ENCODE peak calls at places on chromosome 16, in five cellular contexts. B is GM10248, Q is lower leg skin, R is uterus, Y is A549. M is an unnamed sample.

GRCh38 chr16:67865318-67865717 is 7.5 kb upstream of the EDC4 start:
- DNase-seq in B (no peak), Q (no peak), R (no peak), Y (peak; percentile 72), M (no peak)

GRCh38 chr16:57898961-57899360 is 72.0 kb downstream of the CNGB1 start:
- DNase-seq in B (no peak), Q (no peak), R (no peak), Y (no peak), M (no peak)

GRCh38 chr16:88442811-88443576 is 10.1 kb upstream of the ZFPM1 start:
- DNase-seq in B (peak; percentile 92), Q (peak; percentile 94), R (peak; percentile 79), Y (peak; percentile 76), M (peak; percentile 83)

GRCh38 chr16:73697336-73697735 is 599.3 kb upstream of the PSMD7 start:
- DNase-seq in B (no peak), Q (no peak), R (no peak), Y (no peak), M (no peak)

GRCh38 chr16:58464047-58464915 is 35.7 kb upstream of the NDRG4 start:
- DNase-seq in B (no peak), Q (no peak), R (no peak), Y (no peak), M (no peak)

GRCh38 chr16:55942821-55943220 is 67.6 kb upstream of the CES5A start:
- DNase-seq in B (no peak), Q (no peak), R (no peak), Y (no peak), M (no peak)

GRCh38 chr16:14181371-14182050 is 110.4 kb downstream of the MRTFB start:
- DNase-seq in B (no peak), Q (no peak), R (no peak), Y (peak; percentile 75), M (no peak)

GRCh38 chr16:71883193-71883848 is 661 bp downstream of the ZNF821 start:
- DNase-seq in B (peak; percentile 67), Q (peak; percentile 85), R (peak; percentile 46), Y (peak; percentile 31), M (peak; percentile 68)

GRCh38 chr16:64242510-64242909 is 879.4 kb downstream of the CDH11 start:
- DNase-seq in B (no peak), Q (no peak), R (no peak), Y (no peak), M (no peak)

DNA sequence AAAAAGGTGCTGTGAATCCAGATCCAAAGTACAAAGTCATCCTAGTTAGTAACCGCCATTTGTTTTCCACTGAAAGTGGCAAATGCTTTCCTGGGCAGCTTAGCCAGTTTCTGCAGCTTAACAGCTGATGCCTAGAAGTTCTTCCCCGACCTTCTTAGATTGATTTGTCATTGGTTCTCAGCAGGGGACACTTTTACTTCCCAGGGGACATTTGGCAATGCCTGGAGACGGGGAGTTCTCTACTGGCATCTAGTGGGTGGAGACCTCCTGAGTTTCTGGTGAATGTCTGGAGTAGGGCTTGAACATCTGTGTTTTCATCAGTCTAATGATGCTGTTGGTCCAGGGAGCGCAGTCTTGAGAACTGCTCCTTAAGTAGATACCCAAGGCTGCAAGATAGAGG is 7.6 kb downstream of the DNAJA3 start:
- DNase-seq in B (no peak), Q (no peak), R (no peak), Y (no peak), M (no peak)
- TF ChIP-seq CTCF in B (no peak), Q (no peak), R (no peak), Y (no peak), M (no peak)

GRCh38 chr16:27225536-27226360 is 22.4 kb downstream of the KDM8 start:
- DNase-seq in B (no peak), Q (no peak), R (no peak), Y (no peak), M (no peak)
- TF ChIP-seq CTCF in B (no peak), Q (no peak), R (no peak), Y (no peak), M (no peak)

GRCh38 chr16:11503566-11503965 is 83.2 kb downstream of the LITAF start:
- DNase-seq in B (no peak), Q (no peak), R (no peak), Y (no peak), M (no peak)

GRCh38 chr16:11507991-11508390 is 78.7 kb downstream of the LITAF start:
- DNase-seq in B (no peak), Q (no peak), R (no peak), Y (no peak), M (no peak)

GRCh38 chr16:11510178-11510973 is 76.3 kb downstream of the LITAF start:
- DNase-seq in B (no peak), Q (no peak), R (no peak), Y (no peak), M (no peak)

GRCh38 chr16:11507350-11507749 is 79.4 kb downstream of the LITAF start:
- DNase-seq in B (no peak), Q (no peak), R (no peak), Y (no peak), M (no peak)

GRCh38 chr16:11506816-11507305 is 79.9 kb downstream of the LITAF start:
- DNase-seq in B (no peak), Q (no peak), R (no peak), Y (no peak), M (peak; percentile 48)
- TF ChIP-seq CTCF in B (no peak), Q (no peak), R (no peak), Y (no peak), M (no peak)

GRCh38 chr16:75306102-75306762 is 54.8 kb upstream of the BCAR1 start:
- DNase-seq in B (no peak), Q (no peak), R (no peak), Y (peak; percentile 88), M (no peak)

GRCh38 chr16:75305364-75306101 is 54.1 kb upstream of the BCAR1 start:
- DNase-seq in B (peak; percentile 44), Q (peak; percentile 96), R (peak; percentile 76), Y (peak; percentile 99), M (no peak)

GRCh38 chr16:75307506-75307905 is 56.1 kb upstream of the BCAR1 start:
- DNase-seq in B (no peak), Q (no peak), R (no peak), Y (no peak), M (no peak)

GRCh38 chr16:75301804-75302203 is 50.4 kb upstream of the BCAR1 start:
- DNase-seq in B (no peak), Q (no peak), R (no peak), Y (no peak), M (no peak)

DNA sequence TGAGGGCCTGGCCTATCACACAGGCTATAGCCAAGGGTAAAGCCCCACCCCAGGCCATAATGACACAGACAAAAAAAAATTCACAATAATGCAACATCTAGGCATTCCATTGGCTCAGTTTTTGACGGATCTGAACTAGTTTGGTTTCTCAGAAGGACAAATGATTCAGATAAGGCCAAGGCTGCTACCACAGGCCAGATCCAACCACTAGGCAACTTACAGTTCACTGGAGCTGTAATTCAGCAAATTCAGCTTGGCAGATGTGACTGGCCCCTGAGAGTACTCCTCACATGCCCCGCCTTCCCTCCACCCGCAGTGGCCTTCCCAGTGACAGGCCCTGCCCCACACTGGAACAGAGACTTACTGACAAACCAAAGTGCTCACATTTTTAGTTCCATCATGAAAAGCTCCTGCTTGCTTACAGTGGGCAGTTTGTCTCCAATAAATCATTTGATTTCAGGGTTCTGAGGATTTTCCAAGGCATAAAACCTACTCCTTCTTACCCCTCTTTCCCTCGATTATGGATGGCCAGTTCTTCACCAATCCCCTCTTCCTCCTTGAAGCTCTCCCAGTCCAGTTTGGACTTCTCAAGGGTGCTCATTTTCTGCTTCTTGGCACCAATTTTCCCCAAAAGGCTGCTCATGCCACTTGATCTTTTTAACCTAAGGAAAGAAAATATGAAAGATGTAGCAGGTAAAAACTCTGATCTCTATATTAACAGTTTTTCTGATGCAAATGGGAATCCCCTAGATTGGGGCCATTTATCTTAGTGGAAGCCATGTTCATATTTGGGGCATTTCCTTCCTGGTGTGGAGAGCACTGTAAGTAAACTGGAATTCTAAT is 53.3 kb upstream of the BCAR1 start:
- DNase-seq in B (no peak), Q (peak; percentile 89), R (peak; percentile 37), Y (peak; percentile 43), M (no peak)
- TF ChIP-seq CTCF in B (no peak), Q (no peak), R (no peak), Y (no peak), M (no peak)

DNA sequence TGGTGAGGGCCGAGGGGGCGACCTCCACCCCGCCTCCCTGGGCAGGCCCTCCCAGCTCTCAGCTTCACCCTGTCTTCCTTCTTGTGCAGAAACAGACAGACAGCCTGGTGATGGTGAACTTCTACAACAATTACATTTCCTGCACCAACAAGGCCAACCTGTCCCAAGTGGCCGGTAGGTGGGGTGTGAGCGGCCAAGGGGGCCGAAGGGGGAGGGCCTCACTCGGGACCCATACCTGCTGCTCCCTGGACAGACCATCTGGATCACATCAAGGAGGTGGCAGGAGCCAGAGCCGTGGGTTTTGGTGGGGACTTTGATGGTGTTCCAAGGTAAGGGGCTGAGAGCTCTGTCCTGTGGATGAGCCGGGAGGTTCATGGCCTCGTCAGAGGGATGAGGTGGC is 20.1 kb downstream of the CHMP1A start:
- DNase-seq in B (no peak), Q (no peak), R (no peak), Y (no peak), M (no peak)
- TF ChIP-seq CTCF in B (no peak), Q (no peak), R (no peak), Y (no peak), M (no peak)

DNA sequence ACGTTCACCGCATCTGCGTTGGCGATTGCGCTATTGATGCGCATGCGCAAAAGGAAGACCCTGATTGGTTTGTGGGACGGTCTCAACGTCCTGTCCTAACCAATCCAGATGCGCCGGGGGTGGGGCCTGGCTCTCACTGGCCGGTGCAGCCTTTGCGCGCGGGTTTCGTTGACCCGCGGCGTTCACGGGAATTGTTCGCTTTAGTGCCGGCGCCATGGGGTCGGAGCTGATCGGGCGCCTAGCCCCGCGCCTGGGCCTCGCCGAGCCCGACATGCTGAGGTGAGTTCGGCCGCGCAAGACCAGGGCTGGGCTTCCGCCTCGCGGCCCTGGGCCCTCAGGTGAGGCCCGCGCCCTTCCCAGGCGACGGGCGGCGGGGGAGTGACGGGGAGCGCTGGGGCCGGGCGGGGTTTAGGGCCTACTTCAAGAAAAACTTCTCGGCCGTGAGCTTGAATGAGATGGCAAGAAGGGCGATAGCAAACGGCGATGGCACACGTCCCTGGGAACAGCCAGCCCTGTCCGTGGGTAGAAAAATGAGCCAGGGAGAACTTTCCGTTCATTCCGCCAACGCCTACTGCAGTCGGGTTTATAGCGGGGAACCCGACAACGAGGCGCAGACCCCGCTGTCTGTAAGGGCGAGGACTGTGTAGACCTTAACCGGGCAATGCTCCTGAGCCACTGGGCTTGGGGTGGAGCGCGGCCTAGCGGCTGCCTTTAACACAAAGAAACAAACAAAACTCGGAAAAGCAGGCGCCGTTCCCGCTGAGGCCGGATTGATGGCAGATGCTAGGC is at the start of gene ORC6:
- DNase-seq in B (peak; percentile 96), Q (peak; percentile 100), R (peak; percentile 95), Y (peak; percentile 97), M (peak; percentile 91)
- TF ChIP-seq CTCF in B (peak; percentile 66), Q (no peak), R (peak; percentile 23), Y (peak; percentile 38), M (no peak)

DNA sequence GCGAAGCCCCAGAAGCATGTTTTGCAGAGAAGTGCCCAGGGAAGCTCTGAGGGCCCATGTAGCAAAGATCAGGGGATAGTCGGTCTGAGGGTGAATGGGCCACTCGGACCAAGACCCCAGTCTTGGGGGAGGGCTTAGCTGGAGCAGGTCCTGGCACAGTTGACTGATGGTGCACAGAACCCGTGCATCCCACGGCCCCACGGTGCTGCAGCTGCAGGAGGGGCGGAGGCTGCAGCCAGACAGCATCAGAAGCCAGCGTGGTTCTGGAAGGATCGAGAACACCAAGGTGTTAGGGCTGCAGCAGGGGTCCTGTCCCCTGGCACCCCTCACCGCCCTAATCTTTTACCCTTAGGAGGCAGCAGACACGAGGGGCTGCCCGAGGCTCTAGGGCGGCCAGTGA is 6.5 kb upstream of the MC1R start:
- DNase-seq in B (no peak), Q (no peak), R (no peak), Y (no peak), M (no peak)
- TF ChIP-seq CTCF in B (no peak), Q (no peak), R (no peak), Y (no peak), M (no peak)